ENCODE peak calls at places on chromosomes 2 and 18, in seven cellular contexts. F is Peyer's patch; R is GM10248; I is activated B cell treated with CpG ODN at 0.5 μM for 24 hours; K is NCI-H510A; E is effector memory CD8-positive, alpha-beta T cell; V is NCI-H1105. J is an unnamed sample.

GRCh38 chr2:224999784-225000183 is 42.5 kb downstream of the DOCK10 start:
- DNase-seq in K (no peak), R (no peak), E (no peak), I (no peak), V (no peak), F (no peak), J (no peak)

GRCh38 chr2:240933966-240934700 is 28.0 kb downstream of the CROCC2 start:
- DNase-seq in I (no peak), K (no peak), R (no peak), E (no peak), F (peak), V (no peak), J (peak)

GRCh38 chr2:128313076-128313836 is 5.4 kb downstream of the HS6ST1 start:
- DNase-seq in I (no peak), R (no peak), K (no peak), E (no peak), F (peak), V (peak), J (peak)

GRCh38 chr2:232190796-232191195 is 187.8 kb upstream of the ALPP start:
- DNase-seq in R (no peak), F (no peak), I (no peak), E (no peak), K (no peak), V (no peak), J (peak)

GRCh38 chr2:213475433-213475832 is 191.2 kb downstream of the SPAG16 start:
- DNase-seq in I (no peak), R (no peak), F (no peak), K (no peak), V (no peak), E (no peak), J (no peak)

GRCh38 chr2:106269591-106270291 is 75.6 kb upstream of the UXS1 start:
- DNase-seq in F (peak), K (peak), R (peak), I (peak), V (peak), E (peak), J (no peak)

GRCh38 chr2:74297391-74297790 is 45.8 kb downstream of the SLC4A5 start:
- DNase-seq in R (peak), E (no peak), V (no peak), I (no peak), F (no peak), K (no peak), J (no peak)

GRCh38 chr2:67625671-67626070 is 228.5 kb downstream of the ETAA1 start:
- DNase-seq in F (no peak), I (no peak), K (no peak), V (no peak), R (no peak), E (no peak), J (no peak)

GRCh38 chr2:234932591-234933168 is 19.1 kb upstream of the SH3BP4 start:
- DNase-seq in R (no peak), I (no peak), K (no peak), V (no peak), E (no peak), F (no peak), J (no peak)

GRCh38 chr2:190579945-190580866 is 45.7 kb upstream of the NEMP2 start:
- DNase-seq in R (no peak), E (no peak), V (no peak), K (no peak), I (no peak), F (no peak), J (no peak)

GRCh38 chr18:10299686-10300085 is 154.7 kb upstream of the APCDD1 start:
- DNase-seq in F (no peak), E (no peak), I (no peak), K (no peak), V (no peak), R (no peak), J (peak)

GRCh38 chr2:157206921-157207320 is 50.6 kb upstream of the GALNT5 start:
- DNase-seq in K (no peak), F (no peak), E (no peak), I (no peak), V (no peak), R (no peak), J (no peak)

GRCh38 chr2:98020992-98021713 is 25.4 kb upstream of the TMEM131 start:
- DNase-seq in I (no peak), R (no peak), F (no peak), E (no peak), K (no peak), V (no peak), J (no peak)

GRCh38 chr2:162016080-162016479 is 57.9 kb downstream of the DPP4 start:
- DNase-seq in F (no peak), I (no peak), K (no peak), R (no peak), E (no peak), V (no peak), J (no peak)

GRCh38 chr2:222433381-222434173 is 9.2 kb downstream of the SGPP2 start:
- DNase-seq in V (peak), I (no peak), K (peak), F (no peak), E (no peak), R (peak), J (no peak)

GRCh38 chr2:49715597-49715996 is 561.3 kb upstream of the FSHR start:
- DNase-seq in K (no peak), R (no peak), V (no peak), E (no peak), I (no peak), F (no peak), J (no peak)

GRCh38 chr2:174631009-174631981 is 33.7 kb upstream of the WIPF1 start:
- DNase-seq in K (no peak), E (no peak), I (no peak), R (no peak), V (no peak), F (no peak), J (no peak)

GRCh38 chr2:147712051-147712450 is 132.8 kb upstream of the ACVR2A start:
- DNase-seq in F (no peak), I (no peak), K (no peak), V (no peak), E (no peak), R (no peak), J (no peak)

GRCh38 chr18:45874501-45875184 is 49.2 kb downstream of the SIGLEC15 start:
- DNase-seq in F (peak), E (peak), I (peak), R (peak), V (no peak), K (no peak), J (no peak)

J was measured in dorsolateral prefrontal cortex.